ENCODE peak calls at places on chromosomes 7 and 10, in four cellular contexts. W is type B pancreatic cell, Q is breast epithelium, K is hepatocyte. U is an unnamed sample.
A peak's percentile ranks its signal among the peaks of the same experiment; 100 is the strongest.

GRCh38 chr10:74903491-74903890 is 77.1 kb downstream of the KAT6B start:
- DNase-seq in W (no peak), Q (no peak), K (no peak), U (no peak)

GRCh38 chr10:80324891-80325364 is 31.6 kb downstream of the DYDC1 start:
- DNase-seq in W (no peak), Q (no peak), K (no peak), U (no peak)

GRCh38 chr10:112236486-112236885 is 46.7 kb upstream of the TECTB start:
- DNase-seq in W (no peak), Q (no peak), K (no peak), U (no peak)

GRCh38 chr10:71849461-71849908 is 1.6 kb downstream of the PSAP start:
- DNase-seq in W (no peak), Q (no peak), K (no peak), U (no peak)

GRCh38 chr10:71339796-71340589 is 20.9 kb downstream of the SLC29A3 start:
- DNase-seq in W (no peak), Q (no peak), K (peak; percentile 86), U (no peak)

GRCh38 chr7:15452670-15453069 is 109.1 kb downstream of the AGMO start:
- DNase-seq in W (no peak), Q (no peak), K (no peak), U (no peak)

GRCh38 chr10:49280001-49280408 is 19.0 kb upstream of the C10orf71 start:
- DNase-seq in W (peak; percentile 11), Q (no peak), K (no peak), U (no peak)

GRCh38 chr10:130014734-130015695 is 50.9 kb upstream of the EBF3 start:
- DNase-seq in W (no peak), Q (no peak), K (peak; percentile 5), U (no peak)

GRCh38 chr10:128380946-128381345 is 254.7 kb upstream of the MKI67 start:
- DNase-seq in W (no peak), Q (no peak), K (no peak), U (no peak)

GRCh38 chr10:50373821-50374501 is 122.6 kb upstream of the ASAH2 start:
- DNase-seq in W (no peak), Q (no peak), K (no peak), U (no peak)

GRCh38 chr7:29396563-29396962 is 167.1 kb upstream of the PRR15 start:
- DNase-seq in W (no peak), Q (no peak), K (no peak), U (no peak)

GRCh38 chr7:84110400-84110799 is 84.2 kb downstream of the SEMA3A start:
- DNase-seq in W (no peak), Q (no peak), K (no peak), U (no peak)

GRCh38 chr10:69845574-69846251 is 44.0 kb downstream of the COL13A1 start:
- DNase-seq in W (no peak), Q (peak; percentile 24), K (peak; percentile 63), U (no peak)

GRCh38 chr7:157411580-157411979 is 74.8 kb downstream of the DNAJB6 start:
- DNase-seq in W (no peak), Q (no peak), K (no peak), U (no peak)

GRCh38 chr7:70072220-70072619 is 473.9 kb downstream of the AUTS2 start:
- DNase-seq in W (no peak), Q (no peak), K (peak; percentile 36), U (no peak)

GRCh38 chr7:132705146-132705545 is 128.9 kb upstream of the PLXNA4 start:
- DNase-seq in W (no peak), Q (no peak), K (no peak), U (no peak)

GRCh38 chr7:78601728-78602127 is 803.2 kb downstream of the PHTF2 start:
- DNase-seq in W (no peak), Q (no peak), K (no peak), U (no peak)

GRCh38 chr7:88835147-88835728 is 39.7 kb upstream of the TEX47 start:
- DNase-seq in W (no peak), Q (no peak), K (peak; percentile 54), U (no peak)

GRCh38 chr10:73905256-73906018 is 5.5 kb upstream of the PLAU start:
- DNase-seq in W (no peak), Q (no peak), K (no peak), U (no peak)

GRCh38 chr7:155935726-155936125 is 123.5 kb upstream of the SHH start:
- DNase-seq in W (no peak), Q (no peak), K (no peak), U (no peak)

GRCh38 chr7:64849250-64849923 is 53.7 kb upstream of the ZNF273 start:
- DNase-seq in W (no peak), Q (no peak), K (no peak), U (no peak)

GRCh38 chr7:141674201-141674671 is 27.7 kb downstream of the DENND11 start:
- DNase-seq in W (no peak), Q (no peak), K (no peak), U (no peak)

GRCh38 chr7:366171-366916 is 76.4 kb downstream of the FOXL3 start:
- DNase-seq in W (no peak), Q (no peak), K (no peak), U (no peak)

GRCh38 chr7:128274890-128275603 is 34.0 kb downstream of the LEP start:
- DNase-seq in W (no peak), Q (no peak), K (no peak), U (no peak)

DNA sequence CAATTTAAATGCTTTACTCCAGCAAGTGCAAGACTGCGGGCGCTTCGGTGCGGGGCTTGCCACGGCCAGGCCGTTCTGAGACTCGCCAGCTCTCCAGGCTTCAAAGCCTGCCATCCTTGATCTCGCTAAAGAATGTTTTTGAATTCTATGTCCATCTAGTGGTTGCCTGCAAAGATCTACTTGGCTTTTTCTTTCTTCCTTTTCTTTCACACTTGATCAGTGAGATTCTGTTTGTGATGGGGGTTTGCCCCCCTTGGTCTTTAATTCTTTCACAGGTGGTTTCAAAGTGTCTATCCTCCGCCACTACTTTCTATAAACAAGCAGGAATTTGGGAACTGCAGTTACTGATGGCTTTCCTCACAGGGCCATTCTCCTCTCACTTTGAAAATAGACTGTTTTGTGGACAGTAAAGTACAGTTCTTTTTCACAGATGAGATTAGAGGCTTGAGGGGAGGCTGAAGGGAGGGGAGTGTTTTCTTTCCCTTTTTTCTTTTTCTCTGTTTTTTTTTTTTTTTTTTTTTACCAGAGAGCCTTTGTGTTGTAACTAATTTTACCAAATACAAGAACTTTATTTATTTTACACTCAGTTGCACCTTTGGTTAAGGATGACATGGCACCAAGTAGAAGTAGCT is 15.2 kb upstream of the FBXW4 start:
- DNase-seq in W (no peak), Q (no peak), K (no peak), U (no peak)
- TF ChIP-seq CTCF in W (peak; percentile 35), Q (no peak), K (no peak), U (no peak)

GRCh38 chr7:124856299-124856888 is 73.2 kb downstream of the POT1 start:
- DNase-seq in W (no peak), Q (no peak), K (peak; percentile 49), U (no peak)
- TF ChIP-seq CTCF in W (peak; percentile 84), Q (peak; percentile 37), K (peak; percentile 76), U (peak; percentile 42)

GRCh38 chr7:134699021-134699818 is 52.6 kb downstream of the BPGM start:
- DNase-seq in W (no peak), Q (no peak), K (no peak), U (no peak)
- TF ChIP-seq CTCF in W (no peak), Q (no peak), K (no peak), U (no peak)

GRCh38 chr10:7532723-7533498 is 122.1 kb upstream of the SFMBT2 start:
- DNase-seq in W (no peak), Q (no peak), K (no peak), U (no peak)

GRCh38 chr10:7527468-7527867 is 116.6 kb upstream of the SFMBT2 start:
- DNase-seq in W (no peak), Q (no peak), K (no peak), U (no peak)

GRCh38 chr10:7526017-7526400 is 115.2 kb upstream of the SFMBT2 start:
- DNase-seq in W (no peak), Q (no peak), K (no peak), U (no peak)

GRCh38 chr10:7525314-7526016 is 114.6 kb upstream of the SFMBT2 start:
- DNase-seq in W (no peak), Q (peak; percentile 35), K (peak; percentile 88), U (no peak)

GRCh38 chr10:7529638-7530037 is 118.8 kb upstream of the SFMBT2 start:
- DNase-seq in W (no peak), Q (no peak), K (peak; percentile 51), U (no peak)
- TF ChIP-seq CTCF in W (peak; percentile 38), Q (no peak), K (peak; percentile 58), U (no peak)